ENCODE peak calls at places on chromosomes 2 and 18, in nine cellular contexts. H is A673, K is tibial nerve, C is hepatocyte, N is psoas muscle, W is fibroblast of lung, L is IMR-90, Q is Peyer's patch, T is GM06990. D is an unnamed sample.

GRCh38 chr2:191246820-191247380 is 1.7 kb downstream of the MYO1B start:
- DNase-seq in W (peak; percentile 39), T (no peak), K (no peak), C (no peak), H (no peak), Q (no peak), L (no peak), N (no peak), D (no peak)

GRCh38 chr2:25445464-25445863 is 103.7 kb upstream of the DNMT3A start:
- DNase-seq in L (no peak), C (no peak), K (no peak), W (no peak), Q (no peak), H (no peak), N (no peak), T (no peak), D (no peak)

GRCh38 chr2:28691774-28692281 is 59.8 kb upstream of the PPP1CB start:
- DNase-seq in K (no peak), N (peak; percentile 59), W (peak; percentile 82), C (peak; percentile 65), T (no peak), L (peak; percentile 82), Q (peak; percentile 18), H (peak; percentile 28), D (no peak)

GRCh38 chr2:74199871-74200305 is 1.5 kb downstream of the MTHFD2 start:
- DNase-seq in W (no peak), Q (peak; percentile 23), H (no peak), C (peak; percentile 11), K (no peak), T (no peak), N (no peak), L (peak; percentile 12), D (no peak)

GRCh38 chr18:69885841-69886531 is 61.7 kb downstream of the CD226 start:
- DNase-seq in Q (no peak), W (no peak), T (peak; percentile 37), N (no peak), L (no peak), H (no peak), C (peak; percentile 47), K (no peak), D (no peak)

GRCh38 chr2:10526281-10526680 is 78.2 kb upstream of the ODC1 start:
- DNase-seq in W (no peak), L (no peak), C (no peak), Q (no peak), H (no peak), T (no peak), N (no peak), K (no peak), D (no peak)

GRCh38 chr2:144372484-144373195 is 147.3 kb downstream of the ZEB2 start:
- DNase-seq in T (no peak), H (peak; percentile 55), W (no peak), C (no peak), N (peak; percentile 43), L (no peak), K (peak; percentile 27), Q (no peak), D (no peak)

GRCh38 chr2:233862261-233862768 is 5.9 kb downstream of the MSL3B start:
- DNase-seq in W (no peak), K (no peak), T (no peak), C (no peak), H (peak; percentile 13), L (no peak), Q (no peak), N (no peak), D (no peak)

GRCh38 chr2:133062946-133063345 is 392.9 kb upstream of the LYPD1 start:
- DNase-seq in K (no peak), N (no peak), C (no peak), W (peak; percentile 59), H (peak; percentile 86), L (peak; percentile 51), Q (no peak), T (no peak), D (no peak)

GRCh38 chr2:177432703-177433102 is 40.1 kb downstream of the AGPS start:
- DNase-seq in H (no peak), N (no peak), Q (no peak), T (no peak), C (no peak), K (no peak), W (no peak), L (no peak), D (no peak)

GRCh38 chr18:55878224-55878623 is 290.2 kb upstream of the TCF4 start:
- DNase-seq in L (peak; percentile 58), K (no peak), W (peak; percentile 75), C (no peak), H (no peak), Q (no peak), N (no peak), T (no peak), D (no peak)

GRCh38 chr2:98709530-98709929 is 21.4 kb downstream of the MGAT4A start:
- DNase-seq in H (no peak), N (no peak), Q (no peak), C (no peak), T (no peak), K (no peak), W (peak; percentile 21), L (no peak), D (no peak)

GRCh38 chr2:105683145-105683544 is 61.6 kb upstream of the NCK2 start:
- DNase-seq in L (no peak), Q (no peak), C (no peak), H (no peak), K (no peak), T (no peak), W (no peak), N (no peak), D (no peak)

GRCh38 chr2:39118786-39119499 is 1.9 kb downstream of the SOS1 start:
- DNase-seq in K (no peak), N (no peak), T (no peak), L (no peak), C (peak; percentile 8), W (peak; percentile 16), H (peak; percentile 32), Q (no peak), D (no peak)

GRCh38 chr2:207133862-207134519 is 31.8 kb downstream of the KLF7 start:
- DNase-seq in N (peak; percentile 81), K (peak; percentile 89), W (peak; percentile 95), Q (no peak), L (peak; percentile 89), H (peak; percentile 92), C (peak; percentile 47), T (no peak), D (peak; percentile 81)

GRCh38 chr2:150169230-150169629 is 318.2 kb downstream of the RND3 start:
- DNase-seq in K (peak; percentile 10), N (peak; percentile 61), L (peak; percentile 54), C (peak; percentile 51), W (peak; percentile 75), Q (no peak), T (no peak), H (no peak), D (peak; percentile 56)

GRCh38 chr2:7692657-7693161 is 775.5 kb downstream of the RNF144A start:
- DNase-seq in T (no peak), W (peak; percentile 88), L (peak; percentile 53), H (peak; percentile 41), N (peak; percentile 66), C (no peak), K (peak; percentile 43), Q (no peak), D (peak; percentile 79)

GRCh38 chr18:78676622-78677482 is 302.8 kb upstream of the SALL3 start:
- DNase-seq in Q (no peak), K (no peak), W (no peak), N (peak; percentile 18), L (no peak), C (no peak), H (no peak), T (no peak), D (no peak)

DNA sequence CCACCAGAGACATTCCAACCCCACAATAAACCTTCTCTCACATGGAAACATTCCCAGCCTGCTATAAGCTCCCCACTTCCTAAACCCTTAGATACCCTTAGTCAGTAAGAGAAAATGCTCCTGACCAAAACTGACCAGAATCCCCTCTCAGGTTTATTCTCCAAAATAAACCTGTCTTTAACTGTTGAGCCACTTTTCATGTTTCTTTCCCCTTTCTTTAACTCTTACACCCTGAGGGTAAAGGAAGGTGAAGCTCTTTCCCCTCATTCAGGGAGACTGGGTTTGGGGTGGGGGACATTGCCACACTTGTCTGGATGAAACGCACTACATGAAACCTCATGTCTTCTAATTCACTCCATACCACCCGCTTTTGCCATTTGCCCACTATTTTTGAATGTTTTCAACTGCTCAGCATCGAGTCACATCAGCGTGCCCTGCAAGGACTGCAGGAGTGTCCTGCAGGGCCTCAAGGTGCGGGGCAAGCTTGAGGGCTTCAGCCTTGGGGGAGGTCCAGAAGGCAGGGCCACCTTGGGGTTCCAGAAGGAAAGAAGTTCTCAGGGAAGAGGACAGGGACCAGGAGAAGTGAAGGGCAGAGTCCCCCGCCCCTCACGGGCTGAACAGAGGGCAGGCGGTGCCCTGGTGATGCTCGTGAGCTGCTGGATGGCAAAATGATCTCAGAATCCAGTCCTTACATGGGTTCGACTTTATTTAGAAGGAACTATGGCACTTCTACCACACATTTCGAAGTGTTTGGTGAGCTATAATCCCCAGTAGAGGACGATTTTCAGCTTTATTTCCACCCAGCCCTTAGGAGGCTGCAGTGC is 4.2 kb upstream of the SP140L start:
- DNase-seq in L (no peak), Q (no peak), T (no peak), C (no peak), K (no peak), W (no peak), H (no peak), N (no peak), D (no peak)
- TF ChIP-seq CTCF in L (no peak), Q (no peak), T (peak; percentile 31), C (no peak), K (no peak), W (peak; percentile 30), H (no peak), N (no peak), D (no peak)

GRCh38 chr2:54595999-54596903 is 127.2 kb upstream of the EML6 start:
- DNase-seq in H (peak; percentile 74), W (peak; percentile 26), Q (no peak), K (no peak), N (peak; percentile 71), T (no peak), C (no peak), L (no peak), D (no peak)
- H3K36me3 ChIP-seq in H (peaks cover 7% of the 10 kb centered on the region), W (peaks cover 3% of the 10 kb centered on the region), Q (no peaks in the 10 kb centered on the region), K (no peaks in the 10 kb centered on the region), N (no peaks in the 10 kb centered on the region), T (peaks cover 8% of the 10 kb centered on the region), C (no peaks in the 10 kb centered on the region), L (peaks cover 19% of the 10 kb centered on the region), D (peaks cover 12% of the 10 kb centered on the region)

GRCh38 chr2:197383825-197384224 is 51.0 kb downstream of the SF3B1 start:
- DNase-seq in N (no peak), K (no peak), C (no peak), W (no peak), L (no peak), Q (no peak), H (no peak), T (no peak), D (no peak)
- TF ChIP-seq CTCF in N (no peak), K (no peak), C (no peak), W (no peak), L (no peak), Q (no peak), H (no peak), T (no peak), D (no peak)

DNA sequence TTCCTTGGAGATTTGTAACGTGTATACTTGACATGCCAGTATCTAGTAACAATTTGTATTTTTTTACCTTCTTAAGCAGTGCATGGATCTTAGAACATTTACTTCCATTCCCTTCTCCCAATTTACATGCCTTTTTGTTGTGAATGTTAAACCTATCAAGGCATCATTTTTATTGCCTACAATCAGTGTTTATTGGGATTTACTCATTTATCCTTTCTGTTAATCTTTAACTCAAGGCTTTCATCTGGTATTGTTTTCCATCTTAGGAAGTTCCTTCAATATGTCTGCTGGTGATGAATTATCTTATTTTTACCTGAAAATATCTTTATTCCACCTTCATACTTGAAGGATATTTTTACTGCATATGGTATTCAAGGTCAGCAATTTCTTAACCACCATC is 88.5 kb upstream of the EMILIN2 start:
- DNase-seq in T (no peak), H (no peak), C (no peak), K (no peak), W (no peak), Q (no peak), N (no peak), L (no peak), D (no peak)
- H3K36me3 ChIP-seq in T (peaks cover 7% of the 10 kb centered on the region), H (peaks cover 53% of the 10 kb centered on the region), C (no peaks in the 10 kb centered on the region), K (peaks cover 4% of the 10 kb centered on the region), W (peaks cover 2% of the 10 kb centered on the region), Q (no peaks in the 10 kb centered on the region), N (no peaks in the 10 kb centered on the region), L (peaks cover 32% of the 10 kb centered on the region), D (peaks cover 2% of the 10 kb centered on the region)